ENCODE peak calls at places on chromosomes 3 and 15, in ten cellular contexts. I is astrocyte, E is uterus, P is neural progenitor cell, B is left ventricle myocardium inferior, Q is neural crest cell, V is GM12864, O is mesothelial cell of epicardium, Y is LNCaP clone FGC, A is esophagus squamous epithelium. D is an unnamed sample.

GRCh38 chr15:40118473-40118872 is 9.8 kb upstream of the BMF start:
- DNase-seq in A (no peak), V (no peak), E (no peak), Q (no peak), P (no peak), Y (no peak), B (no peak), O (no peak), I (peak; percentile 24), D (no peak)

GRCh38 chr3:71067977-71068376 is 515.6 kb downstream of the FOXP1 start:
- DNase-seq in Q (no peak), Y (no peak), B (no peak), V (no peak), O (no peak), I (no peak), P (no peak), A (no peak), E (no peak), D (no peak)

GRCh38 chr3:46378426-46378942 is 7.7 kb downstream of the CCR5 start:
- DNase-seq in A (no peak), B (peak; percentile 46), I (peak; percentile 17), V (no peak), Y (peak; percentile 46), E (peak; percentile 52), P (peak; percentile 75), O (no peak), Q (peak; percentile 60), D (no peak)

GRCh38 chr3:177674186-177674585 is 476.9 kb upstream of the TBL1XR1 start:
- DNase-seq in A (no peak), P (no peak), B (no peak), Y (no peak), O (no peak), E (no peak), I (no peak), V (no peak), Q (no peak), D (no peak)

GRCh38 chr3:9121366-9121765 is 128.1 kb downstream of the SRGAP3 start:
- DNase-seq in A (no peak), B (no peak), P (no peak), Y (no peak), O (no peak), Q (peak; percentile 53), E (no peak), V (no peak), I (no peak), D (no peak)

GRCh38 chr3:132716372-132716771 is 5.8 kb downstream of the NPHP3 start:
- DNase-seq in O (no peak), A (no peak), Y (no peak), P (no peak), Q (no peak), I (no peak), V (no peak), E (no peak), B (no peak), D (no peak)

GRCh38 chr3:18190646-18191045 is 234.5 kb downstream of the SATB1 start:
- DNase-seq in E (no peak), I (peak; percentile 80), P (no peak), Y (no peak), A (no peak), O (no peak), Q (no peak), V (no peak), B (no peak), D (no peak)

GRCh38 chr3:142987707-142988106 is 13.7 kb upstream of the U2SURP start:
- DNase-seq in A (no peak), Q (no peak), O (no peak), Y (no peak), V (no peak), B (peak; percentile 22), I (no peak), P (peak; percentile 28), E (no peak), D (no peak)

GRCh38 chr3:172102883-172103310 is 63.5 kb downstream of the FNDC3B start:
- DNase-seq in O (no peak), I (no peak), A (no peak), E (no peak), Y (no peak), B (no peak), Q (no peak), V (no peak), P (no peak), D (no peak)

GRCh38 chr15:51051776-51052175 is 42.9 kb downstream of the TNFAIP8L3 start:
- DNase-seq in V (no peak), A (no peak), Q (no peak), B (peak; percentile 52), I (peak; percentile 15), P (no peak), Y (peak; percentile 65), O (no peak), E (no peak), D (no peak)

GRCh38 chr15:88835646-88836045 is 32.4 kb downstream of the ACAN start:
- DNase-seq in O (no peak), B (no peak), V (no peak), I (peak; percentile 33), Q (no peak), A (no peak), Y (no peak), P (no peak), E (no peak), D (no peak)

GRCh38 chr3:123724306-123724705 is 139.5 kb upstream of the HACD2 start:
- DNase-seq in B (no peak), V (no peak), P (peak; percentile 34), I (peak; percentile 23), A (no peak), Y (no peak), E (no peak), O (no peak), Q (no peak), D (no peak)

GRCh38 chr3:79490165-79491028 is 277.4 kb downstream of the ROBO1 start:
- DNase-seq in Q (no peak), E (peak; percentile 37), B (peak; percentile 34), A (no peak), P (peak; percentile 25), I (peak; percentile 94), Y (peak; percentile 27), O (no peak), V (no peak), D (no peak)

DNA sequence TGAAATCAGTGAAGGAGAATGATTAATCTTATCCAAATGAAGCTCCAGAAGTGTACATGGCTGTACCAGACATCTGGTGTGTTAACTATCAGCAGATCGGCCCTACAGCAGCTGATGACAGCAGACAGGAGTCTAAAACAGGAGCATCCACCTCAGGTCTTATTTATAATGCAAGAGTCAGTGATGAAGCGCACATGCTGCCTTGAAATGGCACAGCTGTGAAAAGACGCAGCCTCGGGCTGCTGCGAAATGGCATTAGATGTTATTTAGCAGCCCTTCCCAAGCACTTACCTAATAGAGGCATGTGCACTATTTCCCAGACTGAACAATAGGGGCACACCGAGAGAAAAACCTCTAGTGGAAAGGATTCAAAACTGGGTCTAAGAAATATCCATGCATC is 472.3 kb upstream of the CBLB start:
- DNase-seq in O (no peak), I (no peak), Y (no peak), P (no peak), B (no peak), E (no peak), V (no peak), A (no peak), Q (no peak), D (no peak)
- TF ChIP-seq CTCF in O (no peak), I (no peak), Y (no peak), P (no peak), B (no peak), E (no peak), V (no peak), A (no peak), Q (no peak), D (no peak)

DNA sequence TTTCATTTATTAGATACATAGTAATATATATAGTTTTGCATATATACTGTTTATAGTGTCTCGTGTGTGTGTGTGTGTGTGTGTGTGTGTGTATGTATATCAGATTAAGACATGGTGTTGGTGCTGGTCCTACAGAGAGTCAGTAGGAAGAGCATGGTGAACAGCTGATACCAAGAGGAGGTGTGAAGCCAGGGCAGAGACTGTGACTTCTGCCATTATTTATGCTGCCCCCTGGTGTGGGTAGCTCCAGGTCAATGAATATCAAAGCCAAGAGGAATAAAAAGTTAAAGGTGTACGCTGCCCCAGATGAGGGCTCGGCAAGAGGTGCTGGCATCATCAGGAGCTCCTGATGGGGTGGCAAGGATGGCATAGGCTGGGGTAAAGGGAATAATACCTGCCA is 299.5 kb upstream of the RASGRP1 start:
- DNase-seq in Q (no peak), E (no peak), B (no peak), A (no peak), V (no peak), P (no peak), Y (no peak), I (no peak), O (no peak), D (no peak)
- TF ChIP-seq CTCF in Q (no peak), E (no peak), B (no peak), A (no peak), V (no peak), P (no peak), Y (peak; percentile 19), I (no peak), O (no peak), D (peak; percentile 31)

GRCh38 chr3:113825090-113825489 is 13.5 kb upstream of the GRAMD1C start:
- DNase-seq in O (no peak), A (no peak), B (no peak), V (peak; percentile 59), I (no peak), E (no peak), Y (no peak), Q (no peak), P (no peak), D (no peak)
- TF ChIP-seq CTCF in O (no peak), A (no peak), B (peak; percentile 10), V (peak; percentile 59), I (peak; percentile 28), E (no peak), Y (no peak), Q (peak; percentile 40), P (peak; percentile 32), D (peak; percentile 24)

GRCh38 chr15:91268510-91268909 is 168.5 kb downstream of the SV2B start:
- DNase-seq in B (no peak), A (no peak), V (no peak), Y (no peak), E (no peak), P (peak; percentile 30), Q (no peak), O (no peak), I (no peak), D (no peak)
- TF ChIP-seq CTCF in B (peak; percentile 16), A (no peak), V (peak; percentile 67), Y (peak; percentile 12), E (no peak), P (peak; percentile 49), Q (peak; percentile 49), O (no peak), I (peak; percentile 24), D (peak; percentile 43)

D was measured in chondrocyte.